ENCODE peak calls at places on chromosomes 6 and 20, in eight cellular contexts. J is GM13977; X is left ventricle myocardium inferior; Y is Daoy; B is amniotic epithelial cell; L is stimulated activated CD4-positive, alpha-beta T cell treated with anti-CD3 and anti-CD28 coated beads, Interleukin-4, amount 100 ng/mL, for 48 hours; P is CD4-positive, alpha-beta T cell; R is fibroblast of pulmonary artery. A is an unnamed sample.

GRCh38 chr6:5361371-5361770 is 100.1 kb downstream of the FARS2 start:
- DNase-seq in L (no peak), B (no peak), X (no peak), P (no peak), J (no peak), R (peak), Y (no peak), A (no peak)

GRCh38 chr20:51286758-51287157 is 255.8 kb downstream of the NFATC2 start:
- DNase-seq in P (no peak), J (no peak), Y (no peak), R (no peak), L (no peak), X (no peak), B (no peak), A (no peak)

GRCh38 chr6:5379647-5380242 is 118.4 kb downstream of the FARS2 start:
- DNase-seq in X (no peak), L (peak), P (no peak), R (peak), Y (peak), B (peak), J (peak), A (peak)

GRCh38 chr20:48039514-48039913 is 254.2 kb upstream of the SULF2 start:
- DNase-seq in L (no peak), X (no peak), Y (no peak), P (no peak), B (no peak), R (no peak), J (no peak), A (no peak)

GRCh38 chr6:29552512-29553051 is 7.0 kb downstream of the UBD start:
- DNase-seq in J (peak), Y (peak), P (no peak), B (peak), R (peak), L (no peak), X (no peak), A (peak)

GRCh38 chr6:2877057-2877882 is 25.8 kb downstream of the SERPINB9 start:
- DNase-seq in J (no peak), P (no peak), B (peak), R (peak), Y (peak), L (no peak), X (no peak), A (peak)

GRCh38 chr6:13908955-13909381 is 15.8 kb upstream of the RNF182 start:
- DNase-seq in R (peak), J (peak), X (no peak), Y (peak), B (peak), P (peak), L (no peak), A (peak)

GRCh38 chr6:169231790-169232506 is 21.7 kb downstream of the THBS2 start:
- DNase-seq in R (no peak), X (no peak), Y (no peak), P (no peak), J (no peak), B (no peak), L (no peak), A (no peak)

GRCh38 chr6:144809120-144809519 is 524.0 kb downstream of the UTRN start:
- DNase-seq in Y (peak), B (peak), J (no peak), P (no peak), X (no peak), R (no peak), L (no peak), A (peak)

GRCh38 chr6:19664050-19664449 is 173.1 kb upstream of the ID4 start:
- DNase-seq in B (no peak), L (no peak), Y (no peak), P (no peak), J (no peak), R (no peak), X (no peak), A (no peak)

GRCh38 chr6:10746915-10747250 is 722 bp upstream of the TMEM14B start:
- DNase-seq in Y (no peak), L (no peak), J (no peak), R (no peak), B (no peak), P (no peak), X (no peak), A (no peak)

GRCh38 chr6:7166410-7167293 is 58.9 kb downstream of the RREB1 start:
- DNase-seq in J (no peak), P (no peak), L (no peak), R (no peak), X (no peak), B (peak), Y (peak), A (peak)

GRCh38 chr6:5389086-5389745 is 127.9 kb downstream of the FARS2 start:
- DNase-seq in L (no peak), X (no peak), Y (no peak), J (no peak), R (no peak), B (no peak), P (no peak), A (no peak)

GRCh38 chr6:26271640-26272090 is 93.3 kb upstream of the BTN3A2 start:
- DNase-seq in B (no peak), L (no peak), Y (no peak), X (no peak), R (no peak), P (no peak), J (no peak), A (no peak)

GRCh38 chr20:60206259-60206658 is 248.0 kb downstream of the CDH26 start:
- DNase-seq in X (no peak), L (no peak), Y (peak), B (peak), R (peak), P (no peak), J (no peak), A (peak)

GRCh38 chr6:161869491-161869890 is 595.6 kb upstream of the AGPAT4 start:
- DNase-seq in R (no peak), B (no peak), X (no peak), Y (no peak), P (no peak), L (no peak), J (no peak), A (no peak)

GRCh38 chr20:59300341-59301081 is at the start of gene EDN3:
- DNase-seq in P (no peak), J (no peak), B (no peak), Y (no peak), R (no peak), L (no peak), X (no peak), A (no peak)

GRCh38 chr20:24770628-24771556 is 178.2 kb upstream of the CST7 start:
- DNase-seq in Y (no peak), P (no peak), L (no peak), B (no peak), X (no peak), J (no peak), R (no peak), A (no peak)

GRCh38 chr6:46948699-46949098 is 27.0 kb upstream of the ADGRF5 start:
- DNase-seq in R (peak), B (no peak), Y (no peak), J (no peak), X (no peak), L (no peak), P (no peak), A (no peak)

GRCh38 chr6:56692586-56693245 is 50.0 kb upstream of the DST start:
- DNase-seq in R (peak), B (peak), X (no peak), Y (peak), J (no peak), P (no peak), L (no peak), A (peak)

GRCh38 chr6:4805553-4806307 is 29.5 kb downstream of the CDYL start:
- DNase-seq in X (peak), P (peak), L (peak), J (no peak), B (peak), R (peak), Y (peak), A (no peak)

GRCh38 chr20:24705486-24705885 is 236.1 kb downstream of the SYNDIG1 start:
- DNase-seq in R (no peak), X (no peak), L (no peak), P (no peak), Y (no peak), B (no peak), J (no peak), A (no peak)

GRCh38 chr6:32110632-32111031 is 1.5 kb upstream of the TNXB start:
- DNase-seq in B (no peak), L (no peak), R (no peak), X (peak), Y (no peak), J (no peak), P (no peak), A (no peak)

GRCh38 chr6:162728177-162728571 is 400 bp downstream of the PACRG start:
- DNase-seq in Y (no peak), P (no peak), L (no peak), B (no peak), J (no peak), R (no peak), X (no peak), A (no peak)

GRCh38 chr6:56004421-56004820 is 129.0 kb upstream of the BMP5 start:
- DNase-seq in P (no peak), B (peak), X (no peak), Y (peak), L (no peak), J (no peak), R (peak), A (no peak)

GRCh38 chr6:1832844-1833787 is 223.4 kb downstream of the FOXC1 start:
- DNase-seq in X (peak), Y (peak), J (no peak), R (peak), B (no peak), L (no peak), P (no peak), A (no peak)

GRCh38 chr6:75609639-75610590 is 8.2 kb downstream of the SENP6 start:
- DNase-seq in J (no peak), L (no peak), X (no peak), P (no peak), B (peak), Y (peak), R (no peak), A (peak)

GRCh38 chr20:46931699-46932098 is 37.1 kb downstream of the EYA2 start:
- DNase-seq in P (no peak), B (no peak), L (no peak), X (no peak), R (no peak), J (no peak), Y (no peak), A (no peak)

GRCh38 chr6:151482290-151482689 is 11.5 kb upstream of the CCDC170 start:
- DNase-seq in R (peak), Y (no peak), L (no peak), J (peak), X (no peak), B (peak), P (no peak), A (no peak)

GRCh38 chr6:151502499-151502898 is 8.7 kb downstream of the CCDC170 start:
- DNase-seq in Y (peak), L (no peak), J (no peak), R (no peak), P (no peak), B (peak), X (no peak), A (peak)

GRCh38 chr6:16840291-16840690 is 79.0 kb upstream of the ATXN1 start:
- DNase-seq in J (peak), X (no peak), R (no peak), Y (peak), B (no peak), P (no peak), L (no peak), A (no peak)

GRCh38 chr20:58577139-58577806 is 62.1 kb upstream of the APCDD1L start:
- DNase-seq in R (no peak), Y (no peak), P (no peak), X (no peak), B (no peak), L (no peak), J (no peak), A (no peak)